ENCODE peak calls at places on chromosomes 7 and 10, in eight cellular contexts. One of them, this sample, is unnamed.

GRCh38 chr7:150781961-150782360 is 18.2 kb downstream of the TMEM176B start:
- DNase-seq in activated naive CD8-positive, alpha-beta T cell treated with anti-CD3 and anti-CD28 coated beads for 36 hours: no peak
- DNase-seq in stomach: no peak
- DNase-seq in MCF 10A: no peak
- DNase-seq in glutamatergic neuron: no peak
- DNase-seq in mucosa of gallbladder: no peak
- DNase-seq in NCI-H1092 treated with DMSO at 0.1 percent for 48 hours: no peak
- DNase-seq in cardiac septum: no peak
- DNase-seq in this sample: no peak

GRCh38 chr10:110533149-110533548 is 34.3 kb upstream of the SMC3 start:
- DNase-seq in stomach: no peak
- DNase-seq in activated naive CD8-positive, alpha-beta T cell treated with anti-CD3 and anti-CD28 coated beads for 36 hours: no peak
- DNase-seq in NCI-H1092 treated with DMSO at 0.1 percent for 48 hours: no peak
- DNase-seq in mucosa of gallbladder: no peak
- DNase-seq in cardiac septum: no peak
- DNase-seq in MCF 10A: no peak
- DNase-seq in glutamatergic neuron: no peak
- DNase-seq in this sample: no peak

GRCh38 chr10:124238367-124238766 is 145.0 kb upstream of the CHST15 start:
- DNase-seq in NCI-H1092 treated with DMSO at 0.1 percent for 48 hours: no peak
- DNase-seq in glutamatergic neuron: no peak
- DNase-seq in stomach: no peak
- DNase-seq in cardiac septum: peak
- DNase-seq in activated naive CD8-positive, alpha-beta T cell treated with anti-CD3 and anti-CD28 coated beads for 36 hours: no peak
- DNase-seq in mucosa of gallbladder: no peak
- DNase-seq in MCF 10A: peak
- DNase-seq in this sample: no peak

GRCh38 chr7:146331369-146331768 is 214.8 kb downstream of the CNTNAP2 start:
- DNase-seq in activated naive CD8-positive, alpha-beta T cell treated with anti-CD3 and anti-CD28 coated beads for 36 hours: no peak
- DNase-seq in NCI-H1092 treated with DMSO at 0.1 percent for 48 hours: no peak
- DNase-seq in mucosa of gallbladder: no peak
- DNase-seq in stomach: no peak
- DNase-seq in glutamatergic neuron: no peak
- DNase-seq in MCF 10A: no peak
- DNase-seq in cardiac septum: no peak
- DNase-seq in this sample: no peak

GRCh38 chr10:9824546-9825164 is 1193.0 kb upstream of the CELF2 start:
- DNase-seq in MCF 10A: no peak
- DNase-seq in cardiac septum: no peak
- DNase-seq in glutamatergic neuron: no peak
- DNase-seq in mucosa of gallbladder: peak
- DNase-seq in activated naive CD8-positive, alpha-beta T cell treated with anti-CD3 and anti-CD28 coated beads for 36 hours: no peak
- DNase-seq in stomach: peak
- DNase-seq in NCI-H1092 treated with DMSO at 0.1 percent for 48 hours: no peak
- DNase-seq in this sample: no peak

GRCh38 chr10:32033171-32033570 is 23.1 kb downstream of the KIF5B start:
- DNase-seq in NCI-H1092 treated with DMSO at 0.1 percent for 48 hours: no peak
- DNase-seq in glutamatergic neuron: no peak
- DNase-seq in activated naive CD8-positive, alpha-beta T cell treated with anti-CD3 and anti-CD28 coated beads for 36 hours: no peak
- DNase-seq in MCF 10A: no peak
- DNase-seq in cardiac septum: no peak
- DNase-seq in stomach: no peak
- DNase-seq in mucosa of gallbladder: no peak
- DNase-seq in this sample: no peak

GRCh38 chr10:67015225-67015624 is 89.4 kb downstream of the LRRTM3 start:
- DNase-seq in activated naive CD8-positive, alpha-beta T cell treated with anti-CD3 and anti-CD28 coated beads for 36 hours: no peak
- DNase-seq in NCI-H1092 treated with DMSO at 0.1 percent for 48 hours: no peak
- DNase-seq in glutamatergic neuron: no peak
- DNase-seq in cardiac septum: no peak
- DNase-seq in stomach: no peak
- DNase-seq in mucosa of gallbladder: no peak
- DNase-seq in MCF 10A: peak
- DNase-seq in this sample: no peak

GRCh38 chr7:84264341-84264740 is 69.8 kb upstream of the SEMA3A start:
- DNase-seq in MCF 10A: no peak
- DNase-seq in stomach: no peak
- DNase-seq in cardiac septum: no peak
- DNase-seq in mucosa of gallbladder: no peak
- DNase-seq in activated naive CD8-positive, alpha-beta T cell treated with anti-CD3 and anti-CD28 coated beads for 36 hours: no peak
- DNase-seq in glutamatergic neuron: no peak
- DNase-seq in NCI-H1092 treated with DMSO at 0.1 percent for 48 hours: no peak
- DNase-seq in this sample: peak

GRCh38 chr7:134932707-134933370 is 53.5 kb upstream of the AGBL3 start:
- DNase-seq in stomach: no peak
- DNase-seq in mucosa of gallbladder: peak
- DNase-seq in glutamatergic neuron: no peak
- DNase-seq in cardiac septum: no peak
- DNase-seq in activated naive CD8-positive, alpha-beta T cell treated with anti-CD3 and anti-CD28 coated beads for 36 hours: no peak
- DNase-seq in MCF 10A: no peak
- DNase-seq in NCI-H1092 treated with DMSO at 0.1 percent for 48 hours: no peak
- DNase-seq in this sample: no peak

GRCh38 chr7:127683776-127684681 is 32.0 kb downstream of the SND1 start:
- DNase-seq in MCF 10A: no peak
- DNase-seq in cardiac septum: no peak
- DNase-seq in activated naive CD8-positive, alpha-beta T cell treated with anti-CD3 and anti-CD28 coated beads for 36 hours: no peak
- DNase-seq in mucosa of gallbladder: no peak
- DNase-seq in NCI-H1092 treated with DMSO at 0.1 percent for 48 hours: no peak
- DNase-seq in glutamatergic neuron: no peak
- DNase-seq in stomach: no peak
- DNase-seq in this sample: no peak

GRCh38 chr10:114044251-114045070 is 795 bp downstream of the ADRB1 start:
- DNase-seq in mucosa of gallbladder: no peak
- DNase-seq in stomach: no peak
- DNase-seq in cardiac septum: no peak
- DNase-seq in NCI-H1092 treated with DMSO at 0.1 percent for 48 hours: no peak
- DNase-seq in glutamatergic neuron: peak
- DNase-seq in MCF 10A: no peak
- DNase-seq in activated naive CD8-positive, alpha-beta T cell treated with anti-CD3 and anti-CD28 coated beads for 36 hours: peak
- DNase-seq in this sample: no peak

GRCh38 chr7:155942226-155942950 is 130.1 kb upstream of the SHH start:
- DNase-seq in stomach: peak
- DNase-seq in NCI-H1092 treated with DMSO at 0.1 percent for 48 hours: no peak
- DNase-seq in mucosa of gallbladder: no peak
- DNase-seq in activated naive CD8-positive, alpha-beta T cell treated with anti-CD3 and anti-CD28 coated beads for 36 hours: no peak
- DNase-seq in cardiac septum: no peak
- DNase-seq in MCF 10A: no peak
- DNase-seq in glutamatergic neuron: no peak
- DNase-seq in this sample: no peak

GRCh38 chr10:33291053-33291592 is 43.3 kb downstream of the NRP1 start:
- DNase-seq in MCF 10A: peak
- DNase-seq in cardiac septum: no peak
- DNase-seq in activated naive CD8-positive, alpha-beta T cell treated with anti-CD3 and anti-CD28 coated beads for 36 hours: no peak
- DNase-seq in NCI-H1092 treated with DMSO at 0.1 percent for 48 hours: no peak
- DNase-seq in glutamatergic neuron: no peak
- DNase-seq in stomach: no peak
- DNase-seq in mucosa of gallbladder: no peak
- DNase-seq in this sample: peak

GRCh38 chr7:23117841-23118240 is 12.3 kb downstream of the KLHL7 start:
- DNase-seq in stomach: no peak
- DNase-seq in cardiac septum: no peak
- DNase-seq in MCF 10A: no peak
- DNase-seq in mucosa of gallbladder: no peak
- DNase-seq in activated naive CD8-positive, alpha-beta T cell treated with anti-CD3 and anti-CD28 coated beads for 36 hours: no peak
- DNase-seq in glutamatergic neuron: no peak
- DNase-seq in NCI-H1092 treated with DMSO at 0.1 percent for 48 hours: no peak
- DNase-seq in this sample: no peak

GRCh38 chr7:105596866-105597265 is 15.6 kb upstream of the EFCAB10 start:
- DNase-seq in stomach: no peak
- DNase-seq in NCI-H1092 treated with DMSO at 0.1 percent for 48 hours: no peak
- DNase-seq in MCF 10A: no peak
- DNase-seq in activated naive CD8-positive, alpha-beta T cell treated with anti-CD3 and anti-CD28 coated beads for 36 hours: no peak
- DNase-seq in mucosa of gallbladder: no peak
- DNase-seq in cardiac septum: no peak
- DNase-seq in glutamatergic neuron: no peak
- DNase-seq in this sample: no peak

GRCh38 chr10:92125169-92125543 is 165.7 kb downstream of the CPEB3 start:
- DNase-seq in stomach: no peak
- DNase-seq in MCF 10A: no peak
- DNase-seq in NCI-H1092 treated with DMSO at 0.1 percent for 48 hours: no peak
- DNase-seq in activated naive CD8-positive, alpha-beta T cell treated with anti-CD3 and anti-CD28 coated beads for 36 hours: no peak
- DNase-seq in glutamatergic neuron: peak
- DNase-seq in cardiac septum: no peak
- DNase-seq in mucosa of gallbladder: no peak
- DNase-seq in this sample: no peak

GRCh38 chr7:138502023-138502767 is 42.1 kb downstream of the TRIM24 start:
- DNase-seq in cardiac septum: no peak
- DNase-seq in activated naive CD8-positive, alpha-beta T cell treated with anti-CD3 and anti-CD28 coated beads for 36 hours: no peak
- DNase-seq in NCI-H1092 treated with DMSO at 0.1 percent for 48 hours: no peak
- DNase-seq in glutamatergic neuron: no peak
- DNase-seq in MCF 10A: no peak
- DNase-seq in mucosa of gallbladder: no peak
- DNase-seq in stomach: no peak
- DNase-seq in this sample: no peak

GRCh38 chr7:140928491-140929309 is 4.0 kb upstream of the BRAF start:
- DNase-seq in mucosa of gallbladder: no peak
- DNase-seq in stomach: no peak
- DNase-seq in activated naive CD8-positive, alpha-beta T cell treated with anti-CD3 and anti-CD28 coated beads for 36 hours: no peak
- DNase-seq in glutamatergic neuron: no peak
- DNase-seq in MCF 10A: no peak
- DNase-seq in NCI-H1092 treated with DMSO at 0.1 percent for 48 hours: no peak
- DNase-seq in cardiac septum: no peak
- DNase-seq in this sample: no peak

This sample was measured in HFFc6.